ENCODE peak calls at places on chromosomes 11 and 22, in eight cellular contexts. A is IMR-90, F is spleen, P is left ventricle myocardium inferior, S is uterus, M is lower lobe of right lung, X is hepatocyte, K is lung. J is an unnamed sample. For H3K9me3 and H3K4me1, the result is how much of the 10 kb centered on the place peaks cover.

GRCh38 chr11:57735655-57736298 is 5.5 kb upstream of the SELENOH start:
- DNase-seq in X (peak), P (no peak), A (no peak), S (no peak), M (no peak), K (no peak), F (no peak), J (peak)

GRCh38 chr11:113849713-113850112 is 25.7 kb downstream of the USP28 start:
- DNase-seq in S (no peak), A (no peak), K (no peak), X (no peak), F (no peak), M (no peak), P (no peak), J (peak)

GRCh38 chr11:1913271-1914060 is 6.0 kb upstream of the TNNT3 start:
- DNase-seq in F (no peak), A (no peak), X (no peak), K (no peak), P (no peak), S (no peak), M (no peak), J (no peak)

GRCh38 chr22:38203855-38204497 is 2.2 kb downstream of the MAFF start:
- DNase-seq in F (no peak), P (no peak), A (peak), M (no peak), S (no peak), X (no peak), K (no peak), J (no peak)

GRCh38 chr11:11446967-11447366 is 93.9 kb upstream of the CSNK2A3 start:
- DNase-seq in M (no peak), F (no peak), A (no peak), P (no peak), S (no peak), X (no peak), K (no peak), J (no peak)

GRCh38 chr11:33920838-33921613 is 29.1 kb upstream of the LMO2 start:
- DNase-seq in F (no peak), K (no peak), A (no peak), X (no peak), M (no peak), P (no peak), S (no peak), J (no peak)

GRCh38 chr11:57150454-57150917 is 31.3 kb upstream of the LRRC55 start:
- DNase-seq in M (no peak), P (no peak), S (no peak), X (peak), A (peak), F (no peak), K (no peak), J (no peak)

GRCh38 chr11:95230054-95231034 is 658 bp downstream of the SESN3 start:
- DNase-seq in A (no peak), F (no peak), P (no peak), K (peak), X (peak), S (peak), M (no peak), J (peak)

GRCh38 chr22:24965822-24966626 is 13.5 kb downstream of the KIAA1671 start:
- DNase-seq in S (peak), A (no peak), P (no peak), K (peak), F (no peak), X (no peak), M (peak), J (no peak)

GRCh38 chr11:68980776-68981065 is at the start of gene MRGPRD:
- DNase-seq in K (no peak), F (peak), P (no peak), A (no peak), X (no peak), S (no peak), M (no peak), J (no peak)

GRCh38 chr11:111366560-111367410 is 12.3 kb downstream of the POU2AF1 start:
- DNase-seq in A (no peak), K (no peak), M (no peak), X (no peak), P (no peak), F (no peak), S (no peak), J (no peak)

DNA sequence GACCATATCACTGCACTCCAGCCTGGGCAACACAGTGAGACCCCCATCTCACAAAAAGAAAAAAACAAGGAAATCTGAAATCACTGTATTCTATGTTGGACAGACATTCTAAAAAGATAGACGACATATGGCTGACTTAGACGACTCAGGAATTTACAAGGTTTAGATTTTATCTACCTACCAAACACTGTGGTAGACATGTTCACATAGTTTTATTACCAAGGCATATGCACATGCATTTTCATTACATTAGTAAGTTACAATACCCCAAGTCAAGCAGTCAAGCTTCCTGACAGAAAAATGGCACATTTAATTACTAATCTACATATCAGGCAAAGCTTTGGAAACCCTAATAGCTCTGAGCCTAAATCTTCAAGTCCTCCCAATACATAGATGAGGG is 262.2 kb downstream of the TTC28 start:
- DNase-seq in P (no peak), K (no peak), X (no peak), F (no peak), A (no peak), M (no peak), S (no peak), J (no peak)
- H3K9me3 ChIP-seq in P (under half), K (under half), X (under half), F (under half), A (under half), M (under half), S (under half), J (under half)

GRCh38 chr11:102798012-102798746 is at the start of gene MMP1:
- DNase-seq in A (peak), K (no peak), M (no peak), F (no peak), S (no peak), X (peak), P (no peak), J (no peak)

GRCh38 chr11:102793677-102794290 is 4.2 kb downstream of the MMP1 start:
- DNase-seq in F (no peak), X (no peak), S (no peak), A (no peak), P (no peak), M (no peak), K (no peak), J (no peak)

GRCh38 chr11:102792604-102793003 is 5.4 kb downstream of the MMP1 start:
- DNase-seq in M (no peak), X (no peak), P (no peak), S (no peak), A (no peak), K (no peak), F (no peak), J (no peak)

GRCh38 chr11:102791271-102792036 is 6.5 kb downstream of the MMP1 start:
- DNase-seq in S (no peak), P (no peak), K (no peak), A (peak), M (no peak), F (no peak), X (no peak), J (no peak)

DNA sequence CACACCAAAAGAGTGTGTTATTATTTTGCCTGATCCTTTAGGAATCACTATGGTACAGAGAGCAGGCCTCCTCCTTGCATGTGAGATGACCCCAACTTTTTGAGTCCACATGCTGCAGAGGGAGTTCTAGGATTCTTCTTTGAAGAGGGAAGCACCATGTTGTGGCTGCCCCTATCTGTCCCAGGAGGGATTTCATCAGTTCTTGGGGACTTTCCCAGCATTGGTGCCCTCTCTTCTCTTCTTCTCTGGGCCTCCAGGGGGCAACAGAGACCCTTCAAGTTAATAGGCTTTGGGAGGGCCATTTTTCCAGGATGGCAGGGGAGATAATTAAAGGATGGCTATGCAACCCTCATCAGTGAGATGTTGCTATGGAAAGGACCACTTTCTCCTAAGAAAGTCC is 3.6 kb downstream of the MMP1 start:
- DNase-seq in S (no peak), P (no peak), A (peak), K (no peak), F (no peak), M (no peak), X (peak), J (peak)
- TF ChIP-seq CTCF in S (no peak), P (peak), A (peak), K (no peak), F (peak), M (peak), X (peak), J (peak)

GRCh38 chr11:73317373-73317772 is 9.3 kb downstream of the ARHGEF17 start:
- DNase-seq in P (peak), F (no peak), K (peak), X (no peak), A (no peak), M (peak), S (peak), J (no peak)

GRCh38 chr11:73314121-73314948 is 6.3 kb downstream of the ARHGEF17 start:
- DNase-seq in K (peak), S (peak), F (no peak), M (peak), X (peak), P (peak), A (peak), J (peak)

GRCh38 chr11:73315288-73316020 is 7.4 kb downstream of the ARHGEF17 start:
- DNase-seq in F (no peak), K (no peak), A (no peak), P (no peak), S (peak), X (no peak), M (no peak), J (no peak)

GRCh38 chr11:73317803-73318202 is 9.7 kb downstream of the ARHGEF17 start:
- DNase-seq in M (no peak), X (no peak), K (no peak), A (no peak), P (no peak), F (no peak), S (no peak), J (no peak)

DNA sequence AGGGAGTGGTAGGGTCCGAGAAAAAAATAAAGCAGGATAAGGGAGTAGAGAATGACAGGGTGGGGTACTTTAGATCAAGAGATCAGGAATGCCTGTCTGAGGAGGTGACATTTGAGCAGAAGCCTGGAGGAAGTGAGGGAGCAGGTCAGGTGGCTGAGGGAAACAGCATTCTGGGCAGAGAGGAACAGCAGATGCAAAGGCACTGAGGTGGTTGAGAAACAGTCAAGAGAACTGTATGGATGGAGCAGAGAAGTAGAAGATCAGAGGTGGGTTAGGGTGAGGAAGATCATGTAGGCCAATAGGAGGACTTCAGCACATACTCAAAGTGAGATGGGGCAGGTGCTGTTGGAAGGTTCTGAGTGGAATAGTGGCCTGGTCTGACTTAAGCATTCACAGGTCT is 8.3 kb downstream of the ARHGEF17 start:
- DNase-seq in M (no peak), K (no peak), X (no peak), F (no peak), S (no peak), P (no peak), A (no peak), J (no peak)
- H3K4me1 ChIP-seq in M (half or more), K (half or more), X (half or more), F (under half), S (under half), P (half or more), A (half or more), J (under half)

GRCh38 chr22:47219789-47220188 is 457.3 kb downstream of the TBC1D22A start:
- DNase-seq in S (no peak), X (no peak), A (no peak), P (no peak), M (no peak), F (no peak), K (no peak), J (peak)
- H3K9me3 ChIP-seq in S (under half), X (under half), A (under half), P (under half), M (under half), F (under half), K (under half), J (under half)

DNA sequence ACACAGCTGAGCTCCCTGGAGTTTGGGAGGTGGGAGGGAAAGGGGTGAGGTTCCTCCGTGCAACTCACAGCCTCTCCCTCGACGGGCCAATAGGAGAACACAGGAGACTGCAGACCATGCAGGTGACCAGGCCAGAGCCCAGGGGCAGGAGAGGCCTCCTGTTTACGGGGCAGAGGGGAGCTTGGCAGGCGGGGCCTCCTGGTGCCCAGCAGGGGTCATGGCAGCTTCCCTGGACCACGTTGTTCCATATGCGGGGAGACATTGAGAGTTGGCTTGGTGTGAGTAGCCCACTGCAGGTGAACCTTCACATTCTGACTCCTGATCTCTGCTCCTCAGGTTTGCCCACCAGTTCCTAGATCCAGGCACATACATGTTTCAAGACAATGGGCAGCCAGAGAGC is 19.3 kb upstream of the XKR3 start:
- DNase-seq in A (no peak), F (no peak), M (no peak), K (no peak), S (no peak), X (no peak), P (no peak), J (no peak)
- TF ChIP-seq CTCF in A (no peak), F (no peak), M (no peak), K (no peak), S (no peak), X (no peak), P (no peak), J (no peak)

DNA sequence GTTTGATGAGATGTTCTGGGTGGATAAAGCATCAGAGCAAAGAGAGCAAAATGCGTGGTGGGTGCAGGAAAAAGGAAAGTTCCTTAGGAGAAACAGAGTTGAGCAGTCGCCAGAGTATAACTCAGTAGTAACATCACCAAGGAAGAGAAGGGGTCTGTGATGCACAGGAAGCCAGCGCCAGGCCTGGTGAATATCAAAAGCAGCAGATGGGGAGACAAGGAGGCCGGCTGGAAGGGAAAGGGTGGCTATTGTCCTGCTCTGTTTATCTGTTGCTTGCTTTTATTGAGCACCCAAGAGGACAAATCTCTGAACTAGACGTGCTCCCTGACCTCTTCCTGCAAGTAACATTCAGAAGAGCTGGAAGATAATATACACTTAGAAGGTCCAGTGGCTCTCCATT is 52.7 kb upstream of the GRAMD1B start:
- DNase-seq in A (no peak), F (no peak), M (no peak), S (no peak), P (no peak), K (no peak), X (no peak), J (no peak)
- H3K4me1 ChIP-seq in A (under half), F (under half), M (under half), S (under half), P (half or more), K (under half), X (under half), J (under half)

GRCh38 chr11:99452076-99452475 is 431.3 kb downstream of the CNTN5 start:
- DNase-seq in K (no peak), M (no peak), P (no peak), A (no peak), X (no peak), F (no peak), S (no peak), J (no peak)
- H3K9me3 ChIP-seq in K (under half), M (under half), P (under half), A (under half), X (under half), F (under half), S (under half), J (under half)